ENCODE peak calls at places on chromosome 10, in seven cellular contexts. P is neuronal stem cell, T is aorta, Z is HepG2, C is heart right ventricle, Y is neural progenitor cell, W is thoracic aorta. K is an unnamed sample.

GRCh38 chr10:101236376-101237079 is 7.3 kb upstream of the LBX1 start:
- DNase-seq in P (no peak), Y (peak; percentile 73), W (no peak), C (no peak), Z (no peak), T (no peak), K (no peak)

GRCh38 chr10:113991091-113991860 is 52.4 kb upstream of the ADRB1 start:
- DNase-seq in P (no peak), Y (no peak), T (no peak), W (no peak), Z (no peak), C (no peak), K (no peak)

GRCh38 chr10:35388197-35388596 is 51.9 kb downstream of the CCNY start:
- DNase-seq in Z (no peak), P (no peak), C (no peak), Y (no peak), W (no peak), T (no peak), K (no peak)

GRCh38 chr10:35462491-35462934 is 126.2 kb downstream of the CCNY start:
- DNase-seq in Y (peak; percentile 82), Z (peak; percentile 56), T (no peak), W (no peak), P (peak; percentile 38), C (no peak), K (no peak)

GRCh38 chr10:94762393-94762792 is at the start of gene CYP2C19:
- DNase-seq in P (no peak), T (no peak), W (no peak), C (no peak), Y (no peak), Z (no peak), K (no peak)

GRCh38 chr10:60905580-60905979 is 38.4 kb downstream of the RHOBTB1 start:
- DNase-seq in P (no peak), C (peak; percentile 80), W (peak; percentile 41), T (peak; percentile 89), Z (no peak), Y (no peak), K (no peak)

GRCh38 chr10:24324651-24325050 is 115.7 kb downstream of the KIAA1217 start:
- DNase-seq in W (no peak), Z (no peak), P (no peak), C (no peak), Y (no peak), T (no peak), K (peak; percentile 17)

GRCh38 chr10:129586897-129587443 is 119.9 kb downstream of the MGMT start:
- DNase-seq in Z (no peak), W (no peak), C (no peak), Y (no peak), T (no peak), P (no peak), K (no peak)

GRCh38 chr10:71028066-71028465 is 139.7 kb upstream of the PCBD1 start:
- DNase-seq in T (peak; percentile 47), Z (no peak), Y (no peak), P (no peak), W (no peak), C (no peak), K (no peak)

GRCh38 chr10:60346661-60347060 is 43.0 kb downstream of the ANK3 start:
- DNase-seq in Y (no peak), W (no peak), T (no peak), Z (no peak), P (no peak), C (no peak), K (no peak)

GRCh38 chr10:20622522-20623270 is 274.4 kb downstream of the NEBL start:
- DNase-seq in P (no peak), C (no peak), T (no peak), Z (peak; percentile 6), W (no peak), Y (no peak), K (no peak)

GRCh38 chr10:80583681-80584080 is 46.0 kb downstream of the SH2D4B start:
- DNase-seq in Y (no peak), T (no peak), C (no peak), W (no peak), Z (no peak), P (no peak), K (no peak)

GRCh38 chr10:112984756-112985155 is 34.7 kb downstream of the TCF7L2 start:
- DNase-seq in P (no peak), W (no peak), Y (no peak), T (no peak), C (no peak), Z (no peak), K (no peak)

GRCh38 chr10:116132716-116133420 is 140.1 kb downstream of the GFRA1 start:
- DNase-seq in C (no peak), P (no peak), Y (no peak), W (no peak), T (no peak), Z (no peak), K (no peak)

GRCh38 chr10:34731885-34732701 is 83.0 kb downstream of the PARD3 start:
- DNase-seq in Z (no peak), P (no peak), C (no peak), T (no peak), Y (no peak), W (no peak), K (peak; percentile 80)

GRCh38 chr10:72297968-72298773 is 24.4 kb downstream of the DDIT4 start:
- DNase-seq in P (peak; percentile 96), Z (no peak), W (peak; percentile 99), C (peak; percentile 98), Y (peak; percentile 98), T (peak; percentile 99), K (peak; percentile 94)

GRCh38 chr10:71737356-71738172 is 18.0 kb upstream of the C10orf105 start:
- DNase-seq in Y (no peak), W (no peak), T (no peak), Z (no peak), P (no peak), C (no peak), K (no peak)

GRCh38 chr10:27743736-27744477 is 1.7 kb downstream of the MKX start:
- DNase-seq in Z (no peak), P (no peak), C (no peak), T (no peak), W (no peak), Y (peak; percentile 12), K (no peak)

GRCh38 chr10:101073631-101074030 is 11.8 kb downstream of the KAZALD1 start:
- DNase-seq in Z (no peak), T (no peak), C (no peak), W (no peak), P (no peak), Y (no peak), K (no peak)

GRCh38 chr10:125534515-125534914 is 148.4 kb downstream of the TEX36 start:
- DNase-seq in Z (no peak), P (no peak), T (no peak), W (no peak), C (no peak), Y (no peak), K (no peak)

GRCh38 chr10:129914960-129915359 is 49.1 kb downstream of the EBF3 start:
- DNase-seq in T (peak; percentile 39), Z (no peak), P (no peak), C (no peak), Y (no peak), W (no peak), K (no peak)

GRCh38 chr10:56505555-56505954 is 144.5 kb upstream of the ZWINT start:
- DNase-seq in Z (no peak), C (no peak), T (no peak), W (no peak), P (no peak), Y (no peak), K (no peak)

DNA sequence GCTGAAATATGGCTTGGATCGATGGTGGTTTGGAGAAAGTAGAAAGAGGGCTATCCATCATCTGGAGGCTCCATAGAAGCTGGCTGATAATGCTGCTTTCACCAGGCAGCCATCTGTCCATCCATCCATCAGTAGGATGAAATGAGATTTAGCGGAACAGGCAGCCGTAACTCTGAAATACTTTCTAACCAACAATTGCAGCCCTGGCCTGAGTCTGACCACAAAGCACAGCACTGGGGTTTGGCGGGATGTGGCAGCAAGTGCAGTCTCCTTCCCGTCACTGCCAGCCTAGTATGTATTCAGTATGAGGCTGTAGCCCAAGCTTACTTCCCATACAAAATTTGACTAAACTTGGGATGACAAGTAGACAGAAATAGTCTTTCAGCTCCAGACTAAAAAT is 38.0 kb downstream of the R3HCC1L start:
- DNase-seq in Z (no peak), Y (no peak), T (no peak), C (no peak), W (no peak), P (no peak), K (no peak)
- H3K4me3 ChIP-seq in Z (no peak overlapping the region), Y (no peak overlapping the region), T (no peak overlapping the region), C (no peak overlapping the region), W (no peak overlapping the region), P (no peak overlapping the region), K (no peak overlapping the region)

DNA sequence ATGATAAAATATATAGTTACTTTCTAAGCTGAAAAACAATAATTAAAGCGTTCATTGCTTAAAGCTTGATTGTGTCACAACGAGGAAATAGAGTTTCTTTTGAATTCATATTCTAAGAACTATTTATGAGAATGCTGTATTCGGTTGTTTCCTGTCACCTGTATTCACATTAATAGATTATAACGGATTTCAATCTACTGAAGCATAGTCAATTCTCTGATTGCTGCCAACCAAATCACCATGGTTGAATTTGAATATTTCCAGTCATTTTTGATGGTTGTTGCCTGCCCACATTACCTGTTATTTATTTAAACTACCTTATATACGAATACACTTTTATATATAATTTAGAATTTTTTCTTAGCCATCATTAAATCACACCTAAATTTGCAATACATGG is 22.0 kb downstream of the IL2RA start:
- DNase-seq in Z (no peak), Y (no peak), T (no peak), C (no peak), W (no peak), P (no peak), K (no peak)
- H3K9me3 ChIP-seq in Z (no peaks in the 10 kb centered on the region), Y (no peaks in the 10 kb centered on the region), T (no peaks in the 10 kb centered on the region), C (no peaks in the 10 kb centered on the region), W (no peaks in the 10 kb centered on the region), P (peaks cover 1% of the 10 kb centered on the region), K (no peaks in the 10 kb centered on the region)

GRCh38 chr10:63770523-63770922 is 249.3 kb downstream of the REEP3 start:
- DNase-seq in W (no peak), P (no peak), C (no peak), Y (no peak), Z (no peak), T (no peak), K (no peak)
- H3K4me1 ChIP-seq in W (peaks cover 12% of the 10 kb centered on the region), P (peaks cover 2% of the 10 kb centered on the region), C (peaks cover 11% of the 10 kb centered on the region), Y (peaks cover 9% of the 10 kb centered on the region), Z (peaks cover 15% of the 10 kb centered on the region), T (peaks cover 3% of the 10 kb centered on the region), K (no peaks in the 10 kb centered on the region)

GRCh38 chr10:127827354-127828140 is 65.2 kb downstream of the CLRN3 start:
- DNase-seq in Z (no peak), C (no peak), Y (no peak), W (no peak), P (no peak), T (no peak), K (no peak)

GRCh38 chr10:127824826-127825225 is 67.9 kb downstream of the CLRN3 start:
- DNase-seq in Z (no peak), W (no peak), C (no peak), T (no peak), Y (no peak), P (no peak), K (no peak)

DNA sequence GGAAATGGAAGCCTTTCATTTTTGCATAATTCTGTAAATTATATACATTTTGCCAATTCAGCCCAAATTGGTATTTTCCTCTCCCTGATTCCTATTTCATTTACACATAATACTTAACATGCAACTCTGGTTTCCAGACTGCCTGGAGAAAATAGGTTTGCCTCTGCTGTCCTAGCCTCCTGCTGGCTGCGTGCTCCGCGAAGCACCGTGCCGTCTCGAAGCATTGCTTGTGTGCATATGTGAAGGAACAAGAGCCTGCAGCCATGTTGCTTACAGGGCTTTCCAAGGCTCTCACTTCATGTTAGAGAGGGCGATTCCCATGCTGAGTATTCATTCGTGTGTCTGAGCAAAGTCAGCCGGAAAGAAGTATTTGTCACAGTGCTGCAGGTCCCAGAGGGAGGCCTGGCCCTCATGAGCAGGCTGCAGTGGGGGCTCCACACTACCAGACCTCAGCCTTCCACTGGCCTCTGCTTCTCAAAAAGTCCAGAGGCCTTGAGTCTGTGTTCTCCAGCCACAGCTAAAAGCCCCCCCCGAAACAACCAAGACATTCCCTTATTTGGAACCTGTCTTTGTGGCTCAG is 66.5 kb downstream of the CLRN3 start:
- DNase-seq in P (no peak), Z (no peak), C (no peak), W (no peak), T (no peak), Y (peak; percentile 30), K (no peak)
- H3K4me3 ChIP-seq in P (no peak overlapping the region), Z (no peak overlapping the region), C (no peak overlapping the region), W (no peak overlapping the region), T (no peak overlapping the region), Y (no peak overlapping the region), K (no peak overlapping the region)

K was measured in HAP-1.